ENCODE peak calls at places on chromosomes 12 and 14, in six cellular contexts. X is CD8-positive, alpha-beta T cell; U is tibial nerve; O is WERI-Rb-1; L is CD8-positive, alpha-beta memory T cell; K is A549. C is an unnamed sample. For H3K9me3, the result is how much of the 10 kb centered on the place peaks cover.

GRCh38 chr14:96299441-96299840 is 43.4 kb downstream of the BDKRB1 start:
- DNase-seq in O (no peak), X (no peak), K (no peak), U (no peak), L (no peak), C (no peak)

GRCh38 chr12:65603428-65604351 is 220.6 kb upstream of the HMGA2 start:
- DNase-seq in O (no peak), L (no peak), U (peak), K (peak), X (no peak), C (peak)

GRCh38 chr12:39780527-39781446 is 161.2 kb upstream of the ABCD2 start:
- DNase-seq in L (no peak), O (no peak), K (no peak), X (no peak), U (no peak), C (no peak)

GRCh38 chr14:59679872-59680271 is 103.3 kb upstream of the CCDC175 start:
- DNase-seq in O (no peak), L (no peak), U (peak), K (no peak), X (no peak), C (no peak)

GRCh38 chr14:77950371-77950770 is 150.5 kb downstream of the ADCK1 start:
- DNase-seq in X (no peak), K (no peak), U (no peak), L (no peak), O (no peak), C (no peak)

GRCh38 chr12:89250648-89251047 is 101.7 kb downstream of the DUSP6 start:
- DNase-seq in L (no peak), K (no peak), O (no peak), U (no peak), X (no peak), C (no peak)

GRCh38 chr12:104953323-104953722 is 4.8 kb downstream of the SLC41A2 start:
- DNase-seq in L (no peak), O (no peak), K (peak), U (no peak), X (no peak), C (no peak)

GRCh38 chr14:23113346-23114119 is 5.5 kb downstream of the CEBPE start:
- DNase-seq in O (no peak), X (no peak), K (no peak), L (no peak), U (no peak), C (no peak)

GRCh38 chr12:6360080-6360571 is 15.2 kb downstream of the SCNN1A start:
- DNase-seq in L (no peak), X (no peak), K (no peak), U (no peak), O (no peak), C (no peak)

GRCh38 chr14:61247935-61248334 is 33.2 kb downstream of the TMEM30B start:
- DNase-seq in X (no peak), K (no peak), U (no peak), O (no peak), L (no peak), C (no peak)

GRCh38 chr12:94308612-94309011 is 151.1 kb downstream of the CEP83 start:
- DNase-seq in L (no peak), U (no peak), K (no peak), X (no peak), O (no peak), C (no peak)

GRCh38 chr12:4849024-4849594 is 60.6 kb upstream of the KCNA1 start:
- DNase-seq in L (no peak), X (no peak), K (peak), U (no peak), O (no peak), C (no peak)

GRCh38 chr14:103123128-103123633 is at the start of gene TNFAIP2:
- DNase-seq in X (peak), L (no peak), O (no peak), U (no peak), K (peak), C (no peak)

GRCh38 chr12:1907652-1908611 is 10.5 kb downstream of the CACNA2D4 start:
- DNase-seq in U (no peak), O (no peak), K (peak), L (no peak), X (peak), C (no peak)

GRCh38 chr14:35240233-35240632 is 51.9 kb upstream of the PSMA6 start:
- DNase-seq in O (no peak), K (no peak), X (no peak), U (no peak), L (no peak), C (no peak)

GRCh38 chr14:100765991-100766390 is 39.3 kb downstream of the DLK1 start:
- DNase-seq in L (no peak), U (no peak), K (no peak), X (no peak), O (no peak), C (no peak)

GRCh38 chr12:111404362-111405148 is 1.2 kb upstream of the SH2B3 start:
- DNase-seq in O (no peak), L (peak), X (peak), K (no peak), U (no peak), C (peak)

GRCh38 chr12:27999970-28000369 is 27.4 kb upstream of the PTHLH start:
- DNase-seq in L (no peak), X (no peak), O (no peak), U (no peak), K (no peak), C (no peak)

GRCh38 chr14:74524076-74524812 is 30.7 kb downstream of the ISCA2 start:
- DNase-seq in K (no peak), X (no peak), L (no peak), U (no peak), O (no peak), C (no peak)

DNA sequence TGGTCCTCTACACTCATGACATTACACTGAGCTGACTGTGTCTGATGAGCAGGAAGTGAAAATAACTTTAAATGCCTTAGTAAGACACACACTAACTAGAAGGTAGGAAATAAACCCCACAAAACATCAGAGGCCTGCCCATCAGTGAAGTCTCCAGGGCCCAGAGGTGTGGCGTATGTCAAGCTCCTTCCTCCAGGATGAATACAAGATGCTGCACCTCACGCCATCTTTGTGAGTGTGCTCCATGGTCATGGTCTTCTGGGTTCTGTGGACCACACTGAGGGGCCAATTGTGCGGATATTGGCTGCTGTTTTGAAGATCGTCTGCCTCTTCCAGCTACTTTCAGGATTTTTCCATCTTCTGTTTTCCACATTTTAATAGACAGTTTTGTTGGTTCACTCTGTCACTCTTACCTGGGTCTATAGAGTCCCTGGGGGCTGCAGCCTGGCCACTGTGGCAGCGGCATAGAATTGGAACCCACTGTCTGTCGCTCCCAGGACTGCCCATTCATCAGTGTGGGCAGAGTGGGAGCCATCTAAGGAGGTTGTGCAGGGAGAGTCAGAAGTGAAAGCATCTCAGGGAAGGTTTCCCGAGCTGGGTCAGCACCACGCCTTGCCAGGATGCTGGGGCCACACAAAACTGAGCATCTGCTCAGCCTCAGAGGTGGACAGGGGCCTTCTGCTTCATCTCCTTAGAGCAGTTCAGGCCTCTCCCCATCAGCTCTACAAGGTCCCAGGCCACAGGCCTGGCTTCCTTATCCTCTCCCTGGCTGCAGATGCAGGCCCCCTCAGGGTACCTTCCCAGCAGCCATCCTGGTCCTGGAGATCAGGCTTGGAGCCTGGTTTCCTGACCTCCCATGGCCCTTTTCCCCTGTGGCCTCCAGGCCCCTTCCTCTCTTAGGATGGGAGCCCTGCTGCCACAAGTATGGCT is 57.5 kb upstream of the C14orf180 start:
- DNase-seq in K (no peak), U (no peak), L (no peak), X (no peak), O (no peak), C (peak)
- H3K9me3 ChIP-seq in K (under half), U (under half), L (under half), X (under half), O (under half), C (under half)

GRCh38 chr12:130083002-130083401 is 79.3 kb upstream of the FZD10 start:
- DNase-seq in U (no peak), O (no peak), X (no peak), L (no peak), K (no peak), C (no peak)
- H3K9me3 ChIP-seq in U (under half), O (under half), X (under half), L (under half), K (under half), C (under half)

GRCh38 chr12:18084080-18084479 is 5.9 kb downstream of the RERGL start:
- DNase-seq in K (no peak), O (no peak), U (no peak), L (no peak), X (no peak), C (no peak)
- H3K9me3 ChIP-seq in K (under half), O (under half), U (under half), L (under half), X (under half), C (under half)

DNA sequence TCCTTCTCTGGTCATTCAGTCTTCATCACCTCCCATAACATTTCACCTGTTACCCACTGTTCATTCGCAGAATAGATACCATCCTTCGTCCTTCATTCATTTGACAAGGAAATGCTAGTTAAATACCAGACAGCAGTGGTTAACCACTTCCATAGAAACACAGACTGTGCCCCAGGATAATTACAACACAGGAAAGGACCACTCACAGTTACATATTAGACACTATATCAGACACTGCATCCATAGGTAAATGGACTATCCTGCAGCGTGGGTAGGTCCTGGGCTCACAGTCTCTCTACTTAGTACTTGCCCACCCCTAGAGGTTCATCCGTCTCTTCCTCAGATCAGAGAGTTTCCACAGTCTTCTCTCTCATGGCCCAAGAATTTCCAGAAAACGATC is 1044.6 kb downstream of the VRK1 start:
- DNase-seq in X (no peak), U (no peak), O (no peak), K (no peak), L (no peak), C (no peak)
- H3K9me3 ChIP-seq in X (under half), U (under half), O (under half), K (under half), L (under half), C (under half)

GRCh38 chr12:34606749-34607519 is 584.6 kb downstream of the ALG10 start:
- DNase-seq in U (no peak), L (peak), K (no peak), X (no peak), O (no peak), C (peak)
- H3K9me3 ChIP-seq in U (half or more), L (under half), K (under half), X (under half), O (under half), C (under half)